ENCODE peak calls at places on chromosome 5, in eight cellular contexts. A, M, K, Q, H, J, D and X are unnamed samples.

GRCh38 chr5:177494356-177495195 is 2.8 kb downstream of the PDLIM7 start:
- DNase-seq in H (peak; percentile 60), K (peak; percentile 83), M (peak; percentile 55), A (peak; percentile 92), J (no peak), Q (peak; percentile 91), D (peak; percentile 90), X (no peak)

GRCh38 chr5:134547579-134547978 is 22.1 kb downstream of the JADE2 start:
- DNase-seq in M (no peak), D (peak; percentile 88), K (no peak), A (peak; percentile 93), J (no peak), H (no peak), Q (peak; percentile 81), X (no peak)

GRCh38 chr5:65742565-65743231 is 20.7 kb downstream of the NLN start:
- DNase-seq in K (no peak), J (no peak), Q (no peak), H (peak; percentile 34), D (peak; percentile 81), M (peak; percentile 48), A (peak; percentile 91), X (no peak)

GRCh38 chr5:154197801-154198461 is 7.4 kb downstream of the GALNT10 start:
- DNase-seq in A (peak; percentile 35), K (no peak), H (no peak), J (no peak), D (peak; percentile 52), Q (no peak), M (no peak), X (no peak)

GRCh38 chr5:181035991-181036815 is 3.9 kb upstream of the BTNL9 start:
- DNase-seq in A (no peak), H (no peak), Q (no peak), J (no peak), M (peak; percentile 22), K (no peak), D (no peak), X (no peak)

GRCh38 chr5:176994460-176995121 is 12.0 kb downstream of the UIMC1 start:
- DNase-seq in H (peak; percentile 55), Q (no peak), M (peak; percentile 58), K (peak; percentile 54), J (no peak), A (peak; percentile 60), D (peak; percentile 96), X (no peak)

GRCh38 chr5:90934738-90935137 is 376.1 kb downstream of the ADGRV1 start:
- DNase-seq in J (no peak), M (no peak), D (no peak), Q (no peak), A (no peak), K (no peak), H (no peak), X (no peak)

GRCh38 chr5:80190960-80191359 is 64.9 kb downstream of the SERINC5 start:
- DNase-seq in A (no peak), D (no peak), H (no peak), J (no peak), M (no peak), K (no peak), Q (no peak), X (no peak)

GRCh38 chr5:39219433-39219832 is at the start of gene FYB1:
- DNase-seq in H (no peak), Q (peak; percentile 77), D (peak; percentile 58), M (no peak), A (no peak), J (no peak), K (peak; percentile 61), X (no peak)

GRCh38 chr5:135242496-135243193 is 156.4 kb downstream of the MACROH2A1 start:
- DNase-seq in M (no peak), A (peak; percentile 34), D (peak; percentile 35), H (no peak), K (peak; percentile 52), Q (peak; percentile 92), J (no peak), X (peak; percentile 2)

GRCh38 chr5:65811004-65811403 is 89.0 kb downstream of the NLN start:
- DNase-seq in D (peak; percentile 67), J (no peak), A (peak; percentile 87), K (no peak), H (no peak), Q (no peak), M (no peak), X (no peak)

GRCh38 chr5:16043349-16043748 is 136.2 kb downstream of the MARCHF11 start:
- DNase-seq in J (no peak), Q (no peak), D (no peak), K (no peak), M (no peak), A (no peak), H (no peak), X (no peak)

GRCh38 chr5:154321546-154321945 is 124.3 kb upstream of the SAP30L start:
- DNase-seq in Q (no peak), M (no peak), J (no peak), H (no peak), D (no peak), A (no peak), K (no peak), X (no peak)

GRCh38 chr5:178602752-178603151 is 12.6 kb upstream of the COL23A1 start:
- DNase-seq in Q (no peak), K (no peak), H (no peak), A (peak; percentile 72), M (no peak), J (no peak), D (no peak), X (no peak)

GRCh38 chr5:53059281-53059680 is 50.3 kb downstream of the MOCS2 start:
- DNase-seq in Q (no peak), H (no peak), A (peak; percentile 22), J (no peak), D (no peak), M (no peak), K (no peak), X (no peak)

GRCh38 chr5:149386166-149386565 is 7.1 kb upstream of the IL17B start:
- DNase-seq in M (no peak), D (peak; percentile 26), Q (peak; percentile 74), J (no peak), K (peak; percentile 37), H (no peak), A (no peak), X (no peak)

GRCh38 chr5:95392593-95393182 is 1.5 kb downstream of the FAM81B start:
- DNase-seq in A (no peak), Q (no peak), M (no peak), J (no peak), H (no peak), D (peak; percentile 16), K (no peak), X (no peak)

GRCh38 chr5:39201795-39202593 is 17.4 kb downstream of the FYB1 start:
- DNase-seq in A (no peak), J (no peak), K (no peak), H (no peak), D (no peak), M (no peak), Q (no peak), X (no peak)

DNA sequence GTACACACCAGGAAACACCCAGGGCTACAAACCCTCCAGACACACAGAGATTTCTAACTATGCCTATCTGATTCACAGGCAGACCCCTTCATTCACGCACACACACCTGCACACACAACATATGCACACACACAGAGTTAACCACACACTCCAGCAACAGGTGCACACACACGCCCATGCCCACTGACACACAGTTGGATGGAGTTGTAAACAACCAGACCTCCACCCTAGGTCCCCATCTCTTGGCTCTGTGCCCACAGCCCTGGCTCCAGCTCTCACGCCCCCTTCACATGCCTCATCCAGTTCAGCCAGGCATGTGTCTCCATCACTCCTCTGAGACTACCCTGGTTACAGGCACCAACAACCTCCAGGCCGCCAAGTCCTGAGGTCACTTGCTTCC is 61.1 kb downstream of the PSD2 start:
- DNase-seq in Q (no peak), D (no peak), H (no peak), M (no peak), K (no peak), A (no peak), J (no peak), X (no peak)
- H3K27ac ChIP-seq in Q (no peak overlapping the region), D (no peak overlapping the region), H (no peak overlapping the region), M (no peak overlapping the region), K (no peak overlapping the region), A (no peak overlapping the region), J (no peak overlapping the region), X (no peak overlapping the region)

DNA sequence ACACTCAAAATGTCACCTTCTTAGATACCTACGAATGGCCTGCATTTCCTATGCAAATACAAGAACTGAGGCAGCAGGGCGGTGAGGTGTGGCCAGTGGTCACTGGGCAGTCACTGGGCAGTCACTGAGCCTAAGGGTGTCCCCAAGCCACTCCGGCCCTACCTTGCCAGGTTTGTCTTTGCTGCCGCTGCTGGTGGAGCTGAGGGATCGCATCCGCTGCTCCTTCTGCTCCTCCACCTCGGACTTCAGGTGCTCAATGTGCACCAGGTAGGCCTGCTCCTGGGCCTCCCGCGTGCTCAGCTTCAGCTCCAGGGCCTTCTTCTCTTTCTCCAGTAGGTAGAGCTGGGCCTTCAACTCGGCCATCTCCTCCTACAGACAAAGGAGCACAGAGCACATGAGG is 72.3 kb downstream of the DCP2 start:
- DNase-seq in Q (no peak), M (no peak), A (no peak), K (no peak), J (no peak), D (no peak), H (no peak), X (no peak)
- TF ChIP-seq CTCF in Q (no peak), M (no peak), A (no peak), K (no peak), J (no peak), D (no peak), H (no peak), X (no peak)

GRCh38 chr5:121963409-121963808 is 1.6 kb downstream of the SRFBP1 start:
- DNase-seq in Q (no peak), K (no peak), M (no peak), D (no peak), J (no peak), A (no peak), H (peak; percentile 11), X (no peak)
- H3K4me3 ChIP-seq in Q (no peak overlapping the region), K (no peak overlapping the region), M (peak overlapping the region; percentile 81), D (no peak overlapping the region), J (no peak overlapping the region), A (no peak overlapping the region), H (peak overlapping the region; percentile 57), X (no peak overlapping the region)

DNA sequence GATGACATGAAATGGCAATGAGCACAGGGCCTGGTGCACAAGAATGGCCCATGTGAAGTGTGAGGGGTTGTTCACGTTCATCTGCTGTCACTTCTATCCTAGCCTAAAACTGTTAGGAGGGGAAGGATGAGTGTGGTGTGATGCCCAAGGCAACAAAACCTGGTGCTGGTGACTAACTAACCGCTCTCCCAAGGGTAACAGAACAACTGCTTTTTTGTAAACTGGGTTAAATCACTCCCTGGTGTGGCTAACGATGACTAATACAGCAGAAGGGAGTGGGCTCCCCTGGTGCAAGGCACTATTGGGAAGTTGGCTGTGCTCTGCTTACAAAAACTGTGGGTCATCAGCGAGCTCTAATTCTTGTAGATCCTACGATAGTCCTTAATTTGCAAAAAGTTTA is 103.2 kb upstream of the VCAN start:
- DNase-seq in K (peak; percentile 26), A (peak; percentile 88), D (peak; percentile 55), J (no peak), M (no peak), H (no peak), Q (no peak), X (no peak)
- H3K27ac ChIP-seq in K (no peak overlapping the region), A (no peak overlapping the region), D (no peak overlapping the region), J (no peak overlapping the region), M (no peak overlapping the region), H (no peak overlapping the region), Q (no peak overlapping the region), X (no peak overlapping the region)

GRCh38 chr5:133421806-133422205 is 190.5 kb downstream of the FSTL4 start:
- DNase-seq in J (no peak), H (no peak), M (no peak), K (no peak), Q (no peak), D (no peak), A (no peak), X (no peak)
- TF ChIP-seq CTCF in J (no peak), H (no peak), M (no peak), K (no peak), Q (no peak), D (no peak), A (no peak), X (no peak)

GRCh38 chr5:102867999-102868662 is 113.0 kb downstream of the PAM start:
- DNase-seq in D (peak; percentile 37), A (peak; percentile 41), H (no peak), J (no peak), Q (no peak), M (no peak), K (no peak), X (no peak)
- H3K4me3 ChIP-seq in D (peak overlapping the region; percentile 74), A (no peak overlapping the region), H (no peak overlapping the region), J (no peak overlapping the region), Q (no peak overlapping the region), M (peak overlapping the region; percentile 75), K (peak overlapping the region; percentile 68), X (no peak overlapping the region)